ENCODE peak calls at places on chromosome 4, in ten cellular contexts. One of them, this sample, is unnamed.

GRCh38 chr4:102430511-102430910 is 70.6 kb upstream of the NFKB1 start:
- DNase-seq in choroid plexus epithelial cell: peak
- DNase-seq in heart right ventricle: no peak
- DNase-seq in neural progenitor cell: no peak
- DNase-seq in upper lobe of left lung: no peak
- DNase-seq in GM12878: no peak
- DNase-seq in ovary: no peak
- DNase-seq in cardiac muscle cell: no peak
- DNase-seq in lower lobe of right lung: no peak
- DNase-seq in uterus: no peak
- DNase-seq in this sample: no peak

GRCh38 chr4:54015421-54016065 is 48.9 kb downstream of the CHIC2 start:
- DNase-seq in choroid plexus epithelial cell: no peak
- DNase-seq in heart right ventricle: no peak
- DNase-seq in neural progenitor cell: peak
- DNase-seq in upper lobe of left lung: no peak
- DNase-seq in GM12878: no peak
- DNase-seq in ovary: no peak
- DNase-seq in cardiac muscle cell: peak
- DNase-seq in lower lobe of right lung: no peak
- DNase-seq in uterus: no peak
- DNase-seq in this sample: no peak

GRCh38 chr4:81963005-81963404 is 410.8 kb downstream of the HNRNPD start:
- DNase-seq in choroid plexus epithelial cell: no peak
- DNase-seq in heart right ventricle: no peak
- DNase-seq in neural progenitor cell: peak
- DNase-seq in upper lobe of left lung: no peak
- DNase-seq in GM12878: no peak
- DNase-seq in ovary: no peak
- DNase-seq in cardiac muscle cell: no peak
- DNase-seq in lower lobe of right lung: no peak
- DNase-seq in uterus: no peak
- DNase-seq in this sample: no peak

GRCh38 chr4:53653484-53654053 is 62.3 kb upstream of the LNX1 start:
- DNase-seq in choroid plexus epithelial cell: peak
- DNase-seq in heart right ventricle: no peak
- DNase-seq in neural progenitor cell: peak
- DNase-seq in upper lobe of left lung: no peak
- DNase-seq in GM12878: peak
- DNase-seq in ovary: no peak
- DNase-seq in cardiac muscle cell: no peak
- DNase-seq in lower lobe of right lung: no peak
- DNase-seq in uterus: no peak
- DNase-seq in this sample: peak

GRCh38 chr4:7016086-7016485 is 27.1 kb upstream of the TADA2B start:
- DNase-seq in choroid plexus epithelial cell: no peak
- DNase-seq in heart right ventricle: no peak
- DNase-seq in neural progenitor cell: no peak
- DNase-seq in upper lobe of left lung: no peak
- DNase-seq in GM12878: no peak
- DNase-seq in ovary: no peak
- DNase-seq in cardiac muscle cell: no peak
- DNase-seq in lower lobe of right lung: no peak
- DNase-seq in uterus: no peak
- DNase-seq in this sample: no peak

GRCh38 chr4:145044341-145044740 is 53.7 kb downstream of the ANAPC10 start:
- DNase-seq in choroid plexus epithelial cell: peak
- DNase-seq in heart right ventricle: no peak
- DNase-seq in neural progenitor cell: no peak
- DNase-seq in upper lobe of left lung: no peak
- DNase-seq in GM12878: no peak
- DNase-seq in ovary: no peak
- DNase-seq in cardiac muscle cell: no peak
- DNase-seq in lower lobe of right lung: no peak
- DNase-seq in uterus: no peak
- DNase-seq in this sample: no peak

GRCh38 chr4:926538-926937 is 5.6 kb downstream of the GAK start:
- DNase-seq in choroid plexus epithelial cell: no peak
- DNase-seq in heart right ventricle: no peak
- DNase-seq in neural progenitor cell: peak
- DNase-seq in upper lobe of left lung: no peak
- DNase-seq in GM12878: no peak
- DNase-seq in ovary: no peak
- DNase-seq in cardiac muscle cell: peak
- DNase-seq in lower lobe of right lung: no peak
- DNase-seq in uterus: no peak
- DNase-seq in this sample: no peak

GRCh38 chr4:3836041-3836801 is 70.0 kb downstream of the ADRA2C start:
- DNase-seq in choroid plexus epithelial cell: no peak
- DNase-seq in heart right ventricle: no peak
- DNase-seq in neural progenitor cell: peak
- DNase-seq in upper lobe of left lung: no peak
- DNase-seq in GM12878: no peak
- DNase-seq in ovary: no peak
- DNase-seq in cardiac muscle cell: peak
- DNase-seq in lower lobe of right lung: peak
- DNase-seq in uterus: no peak
- DNase-seq in this sample: no peak

DNA sequence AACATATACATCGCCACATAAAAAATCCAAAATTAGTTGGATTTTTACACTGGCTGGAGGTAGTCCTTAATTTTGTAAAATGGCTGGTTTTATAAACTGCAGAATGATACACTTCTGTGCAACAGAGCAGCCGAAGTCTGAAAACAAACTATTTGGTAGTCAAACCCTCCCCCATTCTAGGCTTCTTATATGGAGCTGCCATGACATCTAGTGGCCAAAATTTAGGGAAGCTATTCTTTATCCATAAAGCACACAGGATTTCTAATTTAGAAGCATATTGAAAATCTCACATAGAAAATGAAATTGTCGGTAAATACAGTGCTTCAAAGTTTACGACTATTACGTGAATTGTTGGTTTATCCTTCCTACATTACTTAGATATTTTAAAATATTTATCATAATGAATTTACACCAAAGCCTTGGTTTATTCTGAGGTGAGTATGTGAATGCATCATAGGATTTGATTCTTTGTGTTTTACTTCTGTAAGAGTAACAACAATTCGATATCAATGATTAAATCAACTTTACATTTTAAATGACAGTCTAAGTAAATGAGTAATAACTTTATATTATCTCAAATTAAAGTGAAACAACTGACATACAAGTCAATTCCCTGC is 113.4 kb upstream of the FAM241A start:
- DNase-seq in choroid plexus epithelial cell: peak
- DNase-seq in heart right ventricle: no peak
- DNase-seq in neural progenitor cell: peak
- DNase-seq in upper lobe of left lung: no peak
- DNase-seq in GM12878: peak
- DNase-seq in ovary: no peak
- DNase-seq in cardiac muscle cell: peak
- DNase-seq in lower lobe of right lung: no peak
- DNase-seq in uterus: peak
- DNase-seq in this sample: peak
- TF ChIP-seq CTCF in choroid plexus epithelial cell: peak
- TF ChIP-seq CTCF in heart right ventricle: peak
- TF ChIP-seq CTCF in neural progenitor cell: peak
- TF ChIP-seq CTCF in upper lobe of left lung: peak
- TF ChIP-seq CTCF in GM12878: peak
- TF ChIP-seq CTCF in ovary: no peak
- TF ChIP-seq CTCF in cardiac muscle cell: peak
- TF ChIP-seq CTCF in lower lobe of right lung: peak
- TF ChIP-seq CTCF in uterus: peak
- TF ChIP-seq CTCF in this sample: no peak

GRCh38 chr4:74038161-74039064 is at the start of gene CXCL3:
- DNase-seq in choroid plexus epithelial cell: peak
- DNase-seq in heart right ventricle: peak
- DNase-seq in neural progenitor cell: peak
- DNase-seq in upper lobe of left lung: peak
- DNase-seq in GM12878: no peak
- DNase-seq in ovary: peak
- DNase-seq in cardiac muscle cell: peak
- DNase-seq in lower lobe of right lung: peak
- DNase-seq in uterus: peak
- DNase-seq in this sample: peak
- TF ChIP-seq CTCF in choroid plexus epithelial cell: peak
- TF ChIP-seq CTCF in heart right ventricle: peak
- TF ChIP-seq CTCF in neural progenitor cell: peak
- TF ChIP-seq CTCF in upper lobe of left lung: peak
- TF ChIP-seq CTCF in GM12878: peak
- TF ChIP-seq CTCF in ovary: peak
- TF ChIP-seq CTCF in cardiac muscle cell: peak
- TF ChIP-seq CTCF in lower lobe of right lung: peak
- TF ChIP-seq CTCF in uterus: peak
- TF ChIP-seq CTCF in this sample: no peak

DNA sequence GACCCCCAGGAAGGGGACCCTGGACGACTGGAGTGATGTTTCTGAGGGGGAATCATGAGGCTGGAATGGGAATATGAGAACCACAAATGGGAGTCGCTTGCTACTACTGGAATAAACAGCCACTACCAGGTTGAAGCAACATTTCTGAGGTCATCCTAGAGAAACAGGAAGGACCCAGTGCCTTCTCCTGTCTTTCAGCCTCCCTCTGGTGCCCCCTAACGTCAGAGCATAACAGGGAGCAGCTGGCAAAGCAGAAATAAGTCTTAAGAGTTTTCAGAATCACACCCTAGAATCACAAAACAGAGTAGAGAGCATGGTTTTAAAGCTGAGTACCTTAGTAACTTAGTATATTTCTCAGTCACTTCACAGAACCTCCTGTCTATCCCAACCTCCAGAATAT is 347.8 kb upstream of the PITX2 start:
- DNase-seq in choroid plexus epithelial cell: peak
- DNase-seq in heart right ventricle: no peak
- DNase-seq in neural progenitor cell: peak
- DNase-seq in upper lobe of left lung: no peak
- DNase-seq in GM12878: no peak
- DNase-seq in ovary: no peak
- DNase-seq in cardiac muscle cell: peak
- DNase-seq in lower lobe of right lung: no peak
- DNase-seq in uterus: no peak
- DNase-seq in this sample: peak
- TF ChIP-seq CTCF in choroid plexus epithelial cell: peak
- TF ChIP-seq CTCF in heart right ventricle: no peak
- TF ChIP-seq CTCF in neural progenitor cell: peak
- TF ChIP-seq CTCF in upper lobe of left lung: no peak
- TF ChIP-seq CTCF in GM12878: peak
- TF ChIP-seq CTCF in ovary: no peak
- TF ChIP-seq CTCF in cardiac muscle cell: peak
- TF ChIP-seq CTCF in lower lobe of right lung: peak
- TF ChIP-seq CTCF in uterus: no peak
- TF ChIP-seq CTCF in this sample: no peak

GRCh38 chr4:87053064-87053693 is 118.4 kb downstream of the AFF1 start:
- DNase-seq in choroid plexus epithelial cell: no peak
- DNase-seq in heart right ventricle: no peak
- DNase-seq in neural progenitor cell: no peak
- DNase-seq in upper lobe of left lung: no peak
- DNase-seq in GM12878: no peak
- DNase-seq in ovary: no peak
- DNase-seq in cardiac muscle cell: no peak
- DNase-seq in lower lobe of right lung: no peak
- DNase-seq in uterus: no peak
- DNase-seq in this sample: no peak

GRCh38 chr4:87052615-87053014 is 117.8 kb downstream of the AFF1 start:
- DNase-seq in choroid plexus epithelial cell: no peak
- DNase-seq in heart right ventricle: no peak
- DNase-seq in neural progenitor cell: no peak
- DNase-seq in upper lobe of left lung: no peak
- DNase-seq in GM12878: no peak
- DNase-seq in ovary: no peak
- DNase-seq in cardiac muscle cell: no peak
- DNase-seq in lower lobe of right lung: no peak
- DNase-seq in uterus: no peak
- DNase-seq in this sample: no peak

GRCh38 chr4:87055340-87055739 is 120.5 kb downstream of the AFF1 start:
- DNase-seq in choroid plexus epithelial cell: peak
- DNase-seq in heart right ventricle: no peak
- DNase-seq in neural progenitor cell: no peak
- DNase-seq in upper lobe of left lung: no peak
- DNase-seq in GM12878: no peak
- DNase-seq in ovary: no peak
- DNase-seq in cardiac muscle cell: no peak
- DNase-seq in lower lobe of right lung: no peak
- DNase-seq in uterus: no peak
- DNase-seq in this sample: no peak

GRCh38 chr4:87054900-87055299 is 120.1 kb downstream of the AFF1 start:
- DNase-seq in choroid plexus epithelial cell: no peak
- DNase-seq in heart right ventricle: no peak
- DNase-seq in neural progenitor cell: no peak
- DNase-seq in upper lobe of left lung: no peak
- DNase-seq in GM12878: no peak
- DNase-seq in ovary: no peak
- DNase-seq in cardiac muscle cell: no peak
- DNase-seq in lower lobe of right lung: no peak
- DNase-seq in uterus: no peak
- DNase-seq in this sample: no peak

GRCh38 chr4:87053802-87054767 is 119.3 kb downstream of the AFF1 start:
- DNase-seq in choroid plexus epithelial cell: no peak
- DNase-seq in heart right ventricle: no peak
- DNase-seq in neural progenitor cell: no peak
- DNase-seq in upper lobe of left lung: no peak
- DNase-seq in GM12878: no peak
- DNase-seq in ovary: no peak
- DNase-seq in cardiac muscle cell: no peak
- DNase-seq in lower lobe of right lung: no peak
- DNase-seq in uterus: no peak
- DNase-seq in this sample: no peak
- TF ChIP-seq CTCF in choroid plexus epithelial cell: no peak
- TF ChIP-seq CTCF in heart right ventricle: peak
- TF ChIP-seq CTCF in neural progenitor cell: no peak
- TF ChIP-seq CTCF in upper lobe of left lung: no peak
- TF ChIP-seq CTCF in GM12878: no peak
- TF ChIP-seq CTCF in ovary: no peak
- TF ChIP-seq CTCF in cardiac muscle cell: no peak
- TF ChIP-seq CTCF in lower lobe of right lung: no peak
- TF ChIP-seq CTCF in uterus: peak
- TF ChIP-seq CTCF in this sample: no peak

GRCh38 chr4:130747842-130748241 is 1651.9 kb downstream of the C4orf33 start:
- DNase-seq in choroid plexus epithelial cell: peak
- DNase-seq in heart right ventricle: no peak
- DNase-seq in neural progenitor cell: no peak
- DNase-seq in upper lobe of left lung: no peak
- DNase-seq in GM12878: no peak
- DNase-seq in ovary: no peak
- DNase-seq in cardiac muscle cell: no peak
- DNase-seq in lower lobe of right lung: no peak
- DNase-seq in uterus: no peak
- DNase-seq in this sample: no peak
- TF ChIP-seq CTCF in choroid plexus epithelial cell: peak
- TF ChIP-seq CTCF in heart right ventricle: no peak
- TF ChIP-seq CTCF in neural progenitor cell: peak
- TF ChIP-seq CTCF in upper lobe of left lung: no peak
- TF ChIP-seq CTCF in GM12878: no peak
- TF ChIP-seq CTCF in ovary: no peak
- TF ChIP-seq CTCF in cardiac muscle cell: no peak
- TF ChIP-seq CTCF in lower lobe of right lung: no peak
- TF ChIP-seq CTCF in uterus: no peak
- TF ChIP-seq CTCF in this sample: no peak

GRCh38 chr4:76251448-76252270 is at the start of gene FAM47E:
- DNase-seq in choroid plexus epithelial cell: peak
- DNase-seq in heart right ventricle: peak
- DNase-seq in neural progenitor cell: peak
- DNase-seq in upper lobe of left lung: peak
- DNase-seq in GM12878: no peak
- DNase-seq in ovary: peak
- DNase-seq in cardiac muscle cell: peak
- DNase-seq in lower lobe of right lung: peak
- DNase-seq in uterus: peak
- DNase-seq in this sample: peak
- TF ChIP-seq CTCF in choroid plexus epithelial cell: peak
- TF ChIP-seq CTCF in heart right ventricle: peak
- TF ChIP-seq CTCF in neural progenitor cell: peak
- TF ChIP-seq CTCF in upper lobe of left lung: peak
- TF ChIP-seq CTCF in GM12878: no peak
- TF ChIP-seq CTCF in ovary: peak
- TF ChIP-seq CTCF in cardiac muscle cell: peak
- TF ChIP-seq CTCF in lower lobe of right lung: peak
- TF ChIP-seq CTCF in uterus: peak
- TF ChIP-seq CTCF in this sample: peak

This sample was measured in activated CD8-positive, alpha-beta T cell treated with anti-CD3 and anti-CD28 coated beads for 36 hours.